ENCODE peak calls at places on chromosome 22, in eight cellular contexts. Z is fibroblast of mammary gland, B is choroid plexus epithelial cell, N is fibroblast of pulmonary artery, U is HL-60, K is HepG2, O is coronary artery, J is stomach. F is an unnamed sample.

GRCh38 chr22:27670701-27671412 is 130.7 kb downstream of the MN1 start:
- DNase-seq in Z (no peak), B (no peak), N (peak), U (no peak), K (peak), O (no peak), J (peak), F (no peak)

GRCh38 chr22:48938741-48939140 is 888.9 kb downstream of the BRD1 start:
- DNase-seq in Z (no peak), B (no peak), N (no peak), U (no peak), K (no peak), O (peak), J (peak), F (no peak)

GRCh38 chr22:27386186-27386585 is 415.4 kb downstream of the MN1 start:
- DNase-seq in Z (no peak), B (peak), N (no peak), U (no peak), K (no peak), O (peak), J (no peak), F (no peak)

GRCh38 chr22:33018232-33018864 is 39.8 kb downstream of the SYN3 start:
- DNase-seq in Z (peak), B (peak), N (peak), U (no peak), K (peak), O (no peak), J (peak), F (no peak)

GRCh38 chr22:33271390-33272161 is 213.4 kb upstream of the SYN3 start:
- DNase-seq in Z (peak), B (peak), N (peak), U (no peak), K (no peak), O (peak), J (peak), F (peak)

GRCh38 chr22:42291287-42291686 is 20.8 kb upstream of the TCF20 start:
- DNase-seq in Z (no peak), B (no peak), N (no peak), U (no peak), K (no peak), O (no peak), J (no peak), F (no peak)

GRCh38 chr22:49934891-49935557 is 16.6 kb downstream of the CRELD2 start:
- DNase-seq in Z (peak), B (peak), N (peak), U (no peak), K (no peak), O (no peak), J (peak), F (no peak)

GRCh38 chr22:42316988-42317387 is 46.5 kb upstream of the TCF20 start:
- DNase-seq in Z (peak), B (peak), N (peak), U (no peak), K (no peak), O (no peak), J (peak), F (no peak)

GRCh38 chr22:29380032-29380781 is 8.2 kb downstream of the AP1B1 start:
- DNase-seq in Z (no peak), B (no peak), N (peak), U (no peak), K (no peak), O (no peak), J (no peak), F (no peak)

GRCh38 chr22:17785185-17786184 is 11.2 kb upstream of the BID start:
- DNase-seq in Z (peak), B (peak), N (peak), U (no peak), K (peak), O (no peak), J (peak), F (no peak)

GRCh38 chr22:48517039-48518030 is 1310.3 kb downstream of the BRD1 start:
- DNase-seq in Z (no peak), B (no peak), N (no peak), U (no peak), K (peak), O (no peak), J (no peak), F (no peak)

GRCh38 chr22:41256898-41257260 is 16.1 kb upstream of the CHADL start:
- DNase-seq in Z (no peak), B (peak), N (peak), U (no peak), K (no peak), O (no peak), J (no peak), F (no peak)

GRCh38 chr22:40325315-40325714 is 21.0 kb upstream of the ADSL start:
- DNase-seq in Z (no peak), B (no peak), N (no peak), U (no peak), K (no peak), O (no peak), J (no peak), F (no peak)

GRCh38 chr22:38148252-38148651 is 33.4 kb downstream of the PLA2G6 start:
- DNase-seq in Z (peak), B (peak), N (peak), U (no peak), K (no peak), O (no peak), J (no peak), F (no peak)

GRCh38 chr22:26777402-26777801 is 120.0 kb downstream of the MIAT start:
- DNase-seq in Z (no peak), B (no peak), N (no peak), U (no peak), K (no peak), O (no peak), J (no peak), F (no peak)

GRCh38 chr22:29183971-29184595 is 21.6 kb upstream of the EMID1 start:
- DNase-seq in Z (no peak), B (no peak), N (no peak), U (no peak), K (no peak), O (no peak), J (no peak), F (no peak)

GRCh38 chr22:49462795-49463194 is 364.9 kb downstream of the BRD1 start:
- DNase-seq in Z (no peak), B (no peak), N (no peak), U (no peak), K (no peak), O (no peak), J (no peak), F (no peak)

GRCh38 chr22:28413612-28414011 is 266.0 kb downstream of the TTC28 start:
- DNase-seq in Z (no peak), B (no peak), N (no peak), U (no peak), K (no peak), O (no peak), J (no peak), F (no peak)

GRCh38 chr22:19109198-19110063 is 12.8 kb downstream of the DGCR2 start:
- DNase-seq in Z (peak), B (peak), N (peak), U (peak), K (peak), O (no peak), J (peak), F (peak)

GRCh38 chr22:30486661-30487115 is 14.9 kb upstream of the SEC14L3 start:
- DNase-seq in Z (no peak), B (peak), N (no peak), U (no peak), K (no peak), O (no peak), J (peak), F (no peak)

GRCh38 chr22:28560005-28560742 is 119.5 kb downstream of the TTC28 start:
- DNase-seq in Z (peak), B (peak), N (peak), U (no peak), K (no peak), O (no peak), J (no peak), F (no peak)

GRCh38 chr22:33971561-33971961 is 51.3 kb upstream of the LARGE1 start:
- DNase-seq in Z (no peak), B (no peak), N (no peak), U (no peak), K (peak), O (no peak), J (no peak), F (no peak)

GRCh38 chr22:36510966-36511881 is 4.4 kb upstream of the FOXRED2 start:
- DNase-seq in Z (peak), B (peak), N (peak), U (no peak), K (peak), O (no peak), J (no peak), F (no peak)

GRCh38 chr22:22866381-22867111 is 21.1 kb upstream of the IGLL5 start:
- DNase-seq in Z (peak), B (no peak), N (no peak), U (no peak), K (no peak), O (no peak), J (no peak), F (no peak)

GRCh38 chr22:42711281-42711731 is 9.4 kb downstream of the A4GALT start:
- DNase-seq in Z (peak), B (no peak), N (no peak), U (no peak), K (no peak), O (no peak), J (no peak), F (no peak)

GRCh38 chr22:48332438-48333322 is 1495.0 kb downstream of the BRD1 start:
- DNase-seq in Z (no peak), B (no peak), N (no peak), U (no peak), K (no peak), O (no peak), J (no peak), F (no peak)

GRCh38 chr22:31481129-31481528 is 8.5 kb downstream of the EIF4ENIF1 start:
- DNase-seq in Z (no peak), B (no peak), N (no peak), U (no peak), K (no peak), O (no peak), J (no peak), F (no peak)

GRCh38 chr22:17921871-17922821 is 102.2 kb downstream of the MICAL3 start:
- DNase-seq in Z (no peak), B (no peak), N (no peak), U (no peak), K (peak), O (no peak), J (no peak), F (no peak)

DNA sequence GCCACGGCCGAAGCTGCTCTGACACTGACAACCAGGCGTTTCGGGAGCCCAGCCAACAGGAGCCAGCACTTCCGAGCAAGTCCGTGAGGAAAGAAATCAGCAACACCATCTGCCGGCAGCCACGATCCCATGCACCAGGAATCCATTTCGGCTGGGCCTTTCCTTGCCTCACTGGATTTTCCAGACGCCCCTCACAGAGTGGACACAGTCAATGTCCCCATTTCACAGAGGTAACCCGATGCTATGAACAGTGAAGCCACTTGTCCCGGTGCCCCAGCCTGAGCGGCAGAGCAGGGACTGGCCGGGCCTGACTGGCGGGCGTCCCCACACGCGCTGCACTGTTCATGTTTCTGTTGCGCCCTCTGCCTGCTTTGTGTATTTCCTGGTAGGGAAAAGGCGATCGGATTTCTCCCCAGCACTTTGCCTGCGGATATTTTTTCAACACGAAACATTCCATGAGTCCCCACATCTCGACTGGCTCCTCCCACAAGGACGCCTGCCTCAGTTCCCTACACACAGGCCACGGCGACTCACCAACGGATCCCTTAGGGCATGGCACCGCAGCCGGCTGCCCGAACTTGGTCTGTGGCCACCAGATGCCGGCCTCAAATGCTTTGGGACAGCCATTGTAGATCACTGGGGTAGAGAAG is 55.3 kb downstream of the TRMU start:
- DNase-seq in Z (peak), B (peak), N (peak), U (no peak), K (peak), O (no peak), J (peak), F (no peak)
- TF ChIP-seq CTCF in Z (peak), B (peak), N (peak), U (no peak), K (peak), O (no peak), J (no peak), F (no peak)

GRCh38 chr22:25174156-25174887 is 25.3 kb upstream of the CRYBB3 start:
- DNase-seq in Z (no peak), B (no peak), N (no peak), U (no peak), K (no peak), O (no peak), J (no peak), F (no peak)
- H3K4me3 ChIP-seq in Z (no peak), B (no peak), N (no peak), U (no peak), K (no peak), O (no peak), J (no peak), F (no peak)

DNA sequence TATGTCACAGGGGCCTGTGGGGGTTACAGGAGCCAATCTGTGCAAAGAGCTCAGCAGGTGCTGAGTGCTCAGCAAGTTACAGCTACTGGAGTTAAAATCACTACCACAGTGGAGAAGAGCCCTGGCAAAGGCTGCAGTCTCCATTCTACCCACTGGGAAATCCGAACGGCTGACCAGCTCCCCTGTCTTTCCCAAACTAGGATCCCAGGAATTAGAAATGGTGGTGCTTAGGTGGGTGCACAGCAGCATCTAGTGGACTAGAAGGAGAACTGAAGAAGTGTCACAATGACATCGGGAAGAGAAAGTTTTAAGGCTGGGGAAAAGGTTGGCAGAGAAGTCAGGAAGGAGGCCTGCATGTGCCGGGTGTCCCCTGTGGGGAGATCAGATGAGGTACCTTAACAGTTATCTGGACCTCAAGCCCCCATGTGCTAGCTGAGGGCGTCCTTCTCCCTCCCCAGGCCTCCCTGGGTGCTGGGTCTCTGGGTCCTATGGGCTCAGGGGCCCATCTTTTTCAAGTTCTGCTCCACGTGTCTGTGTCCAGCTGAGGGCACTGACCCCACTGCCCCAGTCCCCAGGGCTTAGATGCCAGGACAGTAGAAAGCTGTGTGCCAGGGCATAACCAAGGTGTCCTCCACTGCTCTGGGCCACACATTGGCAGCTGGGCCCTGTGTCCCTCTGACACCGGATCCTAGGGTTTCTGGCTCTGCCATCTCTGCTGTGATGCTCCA is 1.9 kb downstream of the PIWIL3 start:
- DNase-seq in Z (peak), B (peak), N (peak), U (no peak), K (peak), O (no peak), J (no peak), F (no peak)
- TF ChIP-seq CTCF in Z (peak), B (peak), N (peak), U (peak), K (peak), O (no peak), J (no peak), F (peak)

GRCh38 chr22:45286854-45287551 is 2.3 kb downstream of the UPK3A start:
- DNase-seq in Z (no peak), B (no peak), N (no peak), U (no peak), K (peak), O (no peak), J (no peak), F (no peak)

GRCh38 chr22:45284705-45285305 is at the start of gene UPK3A:
- DNase-seq in Z (no peak), B (no peak), N (no peak), U (no peak), K (no peak), O (no peak), J (peak), F (no peak)

GRCh38 chr22:45290410-45290936 is 5.7 kb downstream of the UPK3A start:
- DNase-seq in Z (peak), B (peak), N (peak), U (no peak), K (no peak), O (no peak), J (peak), F (no peak)

GRCh38 chr22:45280995-45281394 is 3.8 kb upstream of the UPK3A start:
- DNase-seq in Z (no peak), B (no peak), N (no peak), U (no peak), K (no peak), O (no peak), J (no peak), F (no peak)

DNA sequence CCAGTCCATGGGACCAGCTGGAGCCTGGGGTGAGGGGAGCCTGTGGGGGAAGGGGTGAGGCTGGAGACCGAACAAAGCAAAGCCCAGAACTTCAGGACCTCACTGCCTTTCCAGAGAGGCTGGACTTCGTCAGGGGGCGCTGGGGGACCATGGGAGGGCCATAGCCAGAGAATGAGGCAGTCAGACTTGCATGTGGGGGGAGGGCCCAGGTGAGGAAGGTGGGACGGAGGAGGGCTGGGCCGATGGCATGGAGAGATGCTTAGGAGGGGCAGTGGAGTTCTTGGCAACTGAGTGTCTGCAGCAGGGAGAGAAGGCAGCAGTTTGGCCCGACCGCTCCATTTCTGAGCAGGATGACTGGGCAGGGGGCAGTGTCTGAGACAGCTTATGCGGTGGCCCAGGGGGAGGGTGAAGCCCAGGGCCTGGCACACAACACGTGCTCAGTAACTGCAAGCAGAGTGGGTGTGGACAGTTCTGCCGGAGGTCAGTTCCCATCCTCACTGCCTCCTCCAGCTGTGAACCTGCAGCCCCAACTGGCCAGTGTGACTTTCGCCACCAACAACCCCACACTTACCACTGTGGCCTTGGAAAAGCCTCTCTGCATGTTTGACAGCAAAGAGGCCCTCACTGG is 796 bp downstream of the UPK3A start:
- DNase-seq in Z (no peak), B (no peak), N (no peak), U (no peak), K (no peak), O (no peak), J (no peak), F (no peak)
- H3K4me3 ChIP-seq in Z (no peak), B (no peak), N (no peak), U (no peak), K (peak), O (no peak), J (no peak), F (no peak)

GRCh38 chr22:20647586-20648305 is 126.2 kb upstream of the SERPIND1 start:
- DNase-seq in Z (no peak), B (no peak), N (no peak), U (no peak), K (no peak), O (no peak), J (no peak), F (no peak)

GRCh38 chr22:20646377-20646776 is 127.5 kb upstream of the SERPIND1 start:
- DNase-seq in Z (no peak), B (no peak), N (no peak), U (no peak), K (no peak), O (no peak), J (no peak), F (no peak)

GRCh38 chr22:20650294-20651207 is 123.4 kb upstream of the SERPIND1 start:
- DNase-seq in Z (no peak), B (no peak), N (no peak), U (no peak), K (no peak), O (no peak), J (no peak), F (no peak)

GRCh38 chr22:20646906-20647305 is 127.0 kb upstream of the SERPIND1 start:
- DNase-seq in Z (no peak), B (no peak), N (no peak), U (no peak), K (no peak), O (no peak), J (no peak), F (no peak)

DNA sequence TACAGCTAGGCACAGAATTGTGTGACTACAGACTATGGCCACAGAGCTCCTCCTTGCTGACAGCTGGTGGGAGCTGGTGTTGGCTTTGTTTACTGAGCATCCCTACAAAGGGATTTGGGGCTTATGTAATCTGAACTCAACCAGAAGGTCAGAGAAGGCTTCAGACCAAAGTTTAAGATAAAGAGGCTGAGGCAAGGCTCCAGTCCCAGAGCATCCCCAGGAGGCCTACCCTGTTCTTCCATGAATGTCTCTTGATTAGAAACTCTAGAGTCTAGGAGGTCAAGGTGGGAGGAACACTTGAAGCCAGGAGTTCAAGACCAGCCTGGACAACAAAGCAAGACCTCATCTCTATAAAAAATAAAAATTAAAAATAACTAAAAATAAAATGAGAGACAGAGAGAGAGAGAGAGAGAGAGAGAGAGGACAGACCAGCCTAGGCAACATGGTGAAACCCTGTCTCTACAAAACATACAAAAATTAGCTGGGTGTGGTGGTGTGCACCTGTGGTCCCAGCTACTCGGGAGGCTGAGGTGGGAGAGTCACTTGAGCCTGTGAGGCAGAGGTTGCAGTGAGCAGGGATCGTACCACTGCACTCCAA is 125.5 kb upstream of the SERPIND1 start:
- DNase-seq in Z (no peak), B (no peak), N (no peak), U (no peak), K (no peak), O (no peak), J (no peak), F (no peak)
- TF ChIP-seq CTCF in Z (no peak), B (no peak), N (no peak), U (no peak), K (peak), O (no peak), J (no peak), F (no peak)